ENCODE peak calls at places on chromosomes 3 and 15, in ten cellular contexts. X is nephron progenitor cell; Z is SK-MEL-5; C is activated CD4-positive, alpha-beta T cell treated with anti-CD3 and anti-CD28 coated beads, Interleukin-2, amount 10 ng/mL, durations not matched to agents 7 days and 5 days; T is fibroblast of pulmonary artery; U is iPS DF 6.9; J is HS-27A; F is fibroblast of the conjunctiva; H is RCC 7860; R is stromal cell of bone marrow. D is an unnamed sample.
A peak's percentile ranks its signal among the peaks of the same experiment; 100 is the strongest.

GRCh38 chr3:108352176-108352575 is 55.8 kb downstream of the HHLA2 start:
- DNase-seq in F (no peak), U (no peak), H (no peak), T (no peak), Z (no peak), J (no peak), R (no peak), X (no peak), C (no peak), D (no peak)

GRCh38 chr3:62604301-62604700 is 231.0 kb upstream of the FEZF2 start:
- DNase-seq in T (peak; percentile 91), H (peak; percentile 74), U (no peak), C (no peak), Z (no peak), X (no peak), F (peak; percentile 74), R (peak; percentile 88), J (peak; percentile 65), D (no peak)

GRCh38 chr3:133152821-133153220 is 114.6 kb downstream of the TMEM108 start:
- DNase-seq in C (no peak), J (no peak), X (no peak), Z (no peak), U (no peak), H (no peak), R (no peak), F (no peak), T (no peak), D (no peak)

GRCh38 chr3:51798561-51798960 is 19.5 kb upstream of the IQCF6 start:
- DNase-seq in U (no peak), C (no peak), T (no peak), H (no peak), R (no peak), Z (peak; percentile 24), F (no peak), X (peak; percentile 25), J (no peak), D (no peak)

GRCh38 chr15:42933886-42934667 is 13.5 kb upstream of the TTBK2 start:
- DNase-seq in F (no peak), Z (no peak), X (no peak), J (no peak), U (no peak), R (no peak), H (no peak), C (no peak), T (no peak), D (no peak)

GRCh38 chr15:56795400-56795983 is 62.2 kb upstream of the ZNF280D start:
- DNase-seq in X (no peak), T (no peak), J (no peak), U (no peak), H (no peak), C (no peak), R (no peak), F (no peak), Z (no peak), D (no peak)

GRCh38 chr15:57751177-57751800 is 44.8 kb downstream of the POLR2M start:
- DNase-seq in U (no peak), C (no peak), T (peak; percentile 75), X (no peak), H (peak; percentile 14), F (peak; percentile 32), J (no peak), R (no peak), Z (peak; percentile 63), D (no peak)

GRCh38 chr3:13696699-13697098 is 147.8 kb downstream of the FBLN2 start:
- DNase-seq in F (no peak), R (no peak), H (no peak), T (no peak), X (no peak), J (no peak), U (no peak), Z (no peak), C (no peak), D (no peak)

GRCh38 chr15:57395292-57395691 is 19.0 kb downstream of the CGNL1 start:
- DNase-seq in H (peak; percentile 96), T (peak; percentile 66), U (no peak), F (peak; percentile 56), Z (no peak), X (no peak), R (peak; percentile 84), J (peak; percentile 83), C (no peak), D (no peak)

GRCh38 chr3:193795062-193795690 is 202.2 kb downstream of the OPA1 start:
- DNase-seq in U (no peak), J (no peak), R (no peak), C (no peak), H (no peak), Z (no peak), T (peak; percentile 2), X (no peak), F (no peak), D (no peak)

GRCh38 chr3:72938471-72939265 is 50.8 kb downstream of the GXYLT2 start:
- DNase-seq in H (peak; percentile 32), F (peak; percentile 95), Z (peak; percentile 83), U (no peak), X (no peak), J (peak; percentile 59), C (peak; percentile 40), R (peak; percentile 92), T (peak; percentile 100), D (peak; percentile 27)

GRCh38 chr15:73052679-73053397 is 575 bp downstream of the NEO1 start:
- DNase-seq in X (peak; percentile 72), F (no peak), J (peak; percentile 53), Z (peak; percentile 73), C (peak; percentile 16), H (peak; percentile 23), R (peak; percentile 5), U (no peak), T (peak; percentile 29), D (peak; percentile 41)

GRCh38 chr3:170999737-171000242 is 26.7 kb downstream of the SLC2A2 start:
- DNase-seq in H (peak; percentile 76), Z (no peak), F (peak; percentile 28), U (no peak), R (no peak), X (no peak), C (no peak), T (peak; percentile 79), J (peak; percentile 51), D (no peak)

GRCh38 chr3:177772908-177773557 is 575.8 kb upstream of the TBL1XR1 start:
- DNase-seq in U (no peak), T (no peak), X (no peak), F (no peak), R (no peak), C (no peak), Z (no peak), H (no peak), J (no peak), D (no peak)

GRCh38 chr15:62769604-62770003 is 272.9 kb upstream of the TPM1 start:
- DNase-seq in R (peak; percentile 59), J (peak; percentile 87), C (no peak), T (peak; percentile 68), Z (peak; percentile 7), H (peak; percentile 93), U (no peak), X (no peak), F (no peak), D (no peak)

GRCh38 chr3:85939026-85939616 is 980.3 kb downstream of the CADM2 start:
- DNase-seq in R (no peak), U (no peak), T (peak; percentile 8), Z (no peak), J (no peak), X (no peak), C (no peak), H (no peak), F (peak; percentile 1), D (no peak)

GRCh38 chr15:79184465-79184892 is 93.9 kb upstream of the RASGRF1 start:
- DNase-seq in F (peak; percentile 28), H (peak; percentile 33), C (peak; percentile 75), J (peak; percentile 64), T (peak; percentile 67), U (no peak), X (peak; percentile 81), Z (peak; percentile 77), R (peak; percentile 38), D (peak; percentile 68)

GRCh38 chr3:11045536-11045935 is 53.0 kb downstream of the SLC6A1 start:
- DNase-seq in Z (no peak), U (no peak), R (no peak), C (no peak), T (no peak), J (no peak), H (no peak), X (no peak), F (no peak), D (no peak)

GRCh38 chr3:120304569-120305090 is 19.6 kb upstream of the GPR156 start:
- DNase-seq in T (no peak), C (no peak), Z (no peak), F (no peak), H (no peak), U (no peak), J (no peak), X (no peak), R (no peak), D (no peak)

GRCh38 chr3:132382267-132382666 is 35.0 kb upstream of the DNAJC13 start:
- DNase-seq in X (no peak), F (no peak), R (no peak), J (no peak), Z (no peak), U (peak; percentile 76), H (no peak), C (no peak), T (no peak), D (no peak)

GRCh38 chr3:141308588-141309218 is 59.6 kb upstream of the ZBTB38 start:
- DNase-seq in H (peak; percentile 42), T (peak; percentile 62), R (peak; percentile 22), X (peak; percentile 60), Z (peak; percentile 87), U (peak; percentile 70), C (no peak), F (no peak), J (no peak), D (peak; percentile 82)

GRCh38 chr3:30970183-30970582 is 75.7 kb upstream of the GADL1 start:
- DNase-seq in J (no peak), U (no peak), F (no peak), T (peak; percentile 30), X (no peak), C (no peak), H (no peak), Z (peak; percentile 15), R (no peak), D (no peak)

GRCh38 chr3:126406389-126407296 is 11.9 kb downstream of the CFAP100 start:
- DNase-seq in C (no peak), R (no peak), X (no peak), Z (no peak), H (no peak), F (no peak), J (no peak), U (no peak), T (no peak), D (no peak)

GRCh38 chr3:11567516-11568467 is 75.9 kb downstream of the VGLL4 start:
- DNase-seq in H (peak; percentile 79), J (peak; percentile 82), C (no peak), Z (peak; percentile 51), U (no peak), R (peak; percentile 83), T (peak; percentile 82), X (no peak), F (no peak), D (no peak)

GRCh38 chr15:27714675-27715074 is 384.4 kb downstream of the OCA2 start:
- DNase-seq in U (peak; percentile 16), T (no peak), J (no peak), F (no peak), C (no peak), X (no peak), R (no peak), Z (no peak), H (no peak), D (no peak)

GRCh38 chr3:99891610-99892285 is 74.1 kb downstream of the CMSS1 start:
- DNase-seq in U (no peak), J (no peak), F (no peak), R (no peak), H (no peak), X (no peak), T (no peak), Z (no peak), C (no peak), D (no peak)

GRCh38 chr3:121852256-121852655 is 17.2 kb downstream of the EAF2 start:
- DNase-seq in J (no peak), C (no peak), Z (no peak), H (no peak), F (no peak), R (no peak), T (no peak), U (no peak), X (no peak), D (no peak)